ENCODE peak calls at places on chromosomes 1 and 21, in ten cellular contexts. C, T, Q, L, G, N, J, O, H and X are unnamed samples.

GRCh38 chr1:39411526-39411925 is 79.9 kb upstream of the BMP8A start:
- DNase-seq in C (no peak), T (no peak), Q (no peak), L (no peak), G (no peak), N (no peak), J (no peak), O (no peak), H (no peak), X (no peak)

GRCh38 chr1:3369437-3370076 is 84.9 kb upstream of the ARHGEF16 start:
- DNase-seq in C (peak; percentile 54), T (no peak), Q (no peak), L (peak; percentile 45), G (no peak), N (no peak), J (no peak), O (peak; percentile 83), H (no peak), X (no peak)

GRCh38 chr1:32404956-32405355 is 10.7 kb upstream of the BSDC1 start:
- DNase-seq in C (no peak), T (no peak), Q (no peak), L (no peak), G (no peak), N (no peak), J (no peak), O (no peak), H (no peak), X (no peak)

GRCh38 chr1:7859406-7859805 is 6.5 kb upstream of the UTS2 start:
- DNase-seq in C (no peak), T (no peak), Q (no peak), L (no peak), G (no peak), N (no peak), J (no peak), O (no peak), H (no peak), X (no peak)

GRCh38 chr1:91427741-91428140 is 23.1 kb upstream of the HFM1 start:
- DNase-seq in C (no peak), T (no peak), Q (peak; percentile 5), L (no peak), G (no peak), N (no peak), J (no peak), O (no peak), H (no peak), X (no peak)

GRCh38 chr1:12433323-12434053 is 184.5 kb downstream of the DHRS3 start:
- DNase-seq in C (no peak), T (no peak), Q (no peak), L (peak; percentile 61), G (no peak), N (peak; percentile 58), J (peak; percentile 72), O (peak; percentile 54), H (no peak), X (no peak)

GRCh38 chr1:148362141-148362929 is 120.8 kb downstream of the PPIAL4G start:
- DNase-seq in C (peak; percentile 97), T (no peak), Q (no peak), L (no peak), G (no peak), N (peak; percentile 82), J (peak; percentile 50), O (peak; percentile 14), H (no peak), X (no peak)

GRCh38 chr1:108610073-108610472 is 50.2 kb downstream of the EEIG2 start:
- DNase-seq in C (no peak), T (no peak), Q (no peak), L (no peak), G (no peak), N (no peak), J (no peak), O (peak; percentile 44), H (no peak), X (no peak)

GRCh38 chr1:12549106-12549459 is 68.9 kb downstream of the DHRS3 start:
- DNase-seq in C (no peak), T (no peak), Q (no peak), L (peak; percentile 58), G (peak; percentile 52), N (no peak), J (no peak), O (no peak), H (no peak), X (no peak)

GRCh38 chr1:117527566-117528102 is 78.2 kb upstream of the TENT5C start:
- DNase-seq in C (no peak), T (no peak), Q (no peak), L (no peak), G (no peak), N (no peak), J (no peak), O (peak; percentile 38), H (no peak), X (no peak)

GRCh38 chr1:153355445-153356071 is 2.1 kb upstream of the S100A9 start:
- DNase-seq in C (peak; percentile 95), T (peak; percentile 39), Q (peak; percentile 78), L (peak; percentile 61), G (no peak), N (peak; percentile 43), J (peak; percentile 59), O (peak; percentile 74), H (no peak), X (no peak)

GRCh38 chr1:17909634-17910033 is 154.5 kb downstream of the ACTL8 start:
- DNase-seq in C (no peak), T (no peak), Q (no peak), L (no peak), G (no peak), N (peak; percentile 17), J (peak; percentile 64), O (peak; percentile 21), H (no peak), X (no peak)

GRCh38 chr21:28991861-28992525 is 684 bp downstream of the LTN1 start:
- DNase-seq in C (peak; percentile 25), T (no peak), Q (peak; percentile 19), L (no peak), G (no peak), N (no peak), J (peak; percentile 8), O (no peak), H (no peak), X (no peak)

DNA sequence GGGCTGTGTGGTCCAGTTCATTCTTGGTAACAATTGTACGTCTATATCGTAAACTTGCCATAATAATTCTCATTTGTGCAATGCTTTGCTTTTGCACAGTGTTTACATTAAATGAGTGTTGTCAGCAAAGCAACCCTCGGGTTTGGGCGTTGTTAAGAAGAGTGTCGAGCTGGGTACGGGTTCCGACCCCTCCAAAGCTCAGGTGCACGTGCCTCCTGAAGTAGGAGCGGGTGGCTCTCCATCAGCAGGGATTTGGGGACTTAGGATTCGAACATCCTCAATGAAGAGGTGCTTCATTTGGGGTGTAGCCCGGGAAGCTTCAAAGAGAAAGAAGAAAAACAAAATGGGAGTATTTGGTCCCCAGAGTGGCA is 984 bp downstream of the TRIM58 start:
- DNase-seq in C (no peak), T (no peak), Q (no peak), L (no peak), G (no peak), N (no peak), J (no peak), O (no peak), H (no peak), X (no peak)
- H3K4me3 ChIP-seq in C (no peak overlapping the region), T (no peak overlapping the region), Q (no peak overlapping the region), L (peak overlapping the region; percentile 54), G (peak overlapping the region; percentile 36), N (no peak overlapping the region), J (no peak overlapping the region), O (peak overlapping the region; percentile 57), H (peak overlapping the region; percentile 30), X (peak overlapping the region; percentile 71)

GRCh38 chr1:48678684-48679083 is 98.0 kb downstream of the BEND5 start:
- DNase-seq in C (no peak), T (no peak), Q (no peak), L (no peak), G (no peak), N (no peak), J (no peak), O (no peak), H (no peak), X (no peak)

GRCh38 chr1:48680411-48681035 is 96.2 kb downstream of the BEND5 start:
- DNase-seq in C (no peak), T (no peak), Q (peak; percentile 7), L (no peak), G (no peak), N (no peak), J (peak; percentile 33), O (no peak), H (no peak), X (no peak)

GRCh38 chr1:48677306-48678287 is 99.1 kb downstream of the BEND5 start:
- DNase-seq in C (peak; percentile 72), T (peak; percentile 76), Q (peak; percentile 66), L (peak; percentile 49), G (no peak), N (peak; percentile 82), J (peak; percentile 89), O (peak; percentile 72), H (no peak), X (no peak)

GRCh38 chr1:48679868-48680267 is 96.8 kb downstream of the BEND5 start:
- DNase-seq in C (no peak), T (no peak), Q (no peak), L (no peak), G (no peak), N (no peak), J (no peak), O (no peak), H (no peak), X (no peak)

GRCh38 chr1:48679107-48679506 is 97.6 kb downstream of the BEND5 start:
- DNase-seq in C (no peak), T (no peak), Q (no peak), L (no peak), G (no peak), N (no peak), J (no peak), O (no peak), H (no peak), X (no peak)
- TF ChIP-seq CTCF in C (no peak), T (no peak), Q (no peak), L (no peak), G (no peak), N (no peak), J (no peak), O (no peak), H (no peak), X (no peak)

GRCh38 chr1:26046313-26047031 is 554 bp upstream of the SLC30A2 start:
- DNase-seq in C (no peak), T (no peak), Q (no peak), L (no peak), G (no peak), N (no peak), J (peak; percentile 47), O (no peak), H (no peak), X (no peak)
- H3K4me3 ChIP-seq in C (no peak overlapping the region), T (no peak overlapping the region), Q (no peak overlapping the region), L (peak overlapping the region; percentile 62), G (peak overlapping the region; percentile 4), N (no peak overlapping the region), J (peak overlapping the region; percentile 49), O (no peak overlapping the region), H (no peak overlapping the region), X (no peak overlapping the region)

GRCh38 chr1:101121515-101121914 is 95.9 kb upstream of the DPH5 start:
- DNase-seq in C (no peak), T (no peak), Q (no peak), L (no peak), G (no peak), N (no peak), J (no peak), O (no peak), H (no peak), X (no peak)
- TF ChIP-seq CTCF in C (no peak), T (no peak), Q (no peak), L (no peak), G (no peak), N (no peak), J (no peak), O (no peak), H (no peak), X (no peak)